ENCODE peak calls at places on chromosomes 16 and 17, in seven cellular contexts. M is H9, I is IMR-90, O is mesenchymal stem cell, V is neuronal stem cell, R is H1, G is trophoblast cell. X is an unnamed sample.
A peak's percentile ranks its signal among the peaks of the same experiment; 100 is the strongest.

GRCh38 chr16:78697426-78697825 is 598.0 kb downstream of the WWOX start:
- DNase-seq in M (no peak), I (no peak), O (no peak), V (no peak), R (no peak), G (no peak), X (no peak)

GRCh38 chr16:19274178-19274797 is 11.2 kb upstream of the CLEC19A start:
- DNase-seq in M (no peak), I (no peak), O (no peak), V (no peak), R (no peak), G (no peak), X (no peak)

GRCh38 chr17:3667366-3668278 is 756 bp downstream of the TAX1BP3 start:
- DNase-seq in M (peak; percentile 80), I (peak; percentile 91), O (peak; percentile 96), V (no peak), R (peak; percentile 79), G (peak; percentile 90), X (peak; percentile 92)

GRCh38 chr17:18990331-18990730 is 14.2 kb downstream of the FAM83G start:
- DNase-seq in M (no peak), I (no peak), O (no peak), V (no peak), R (no peak), G (no peak), X (no peak)

GRCh38 chr16:53571763-53572162 is 68.8 kb upstream of the AKTIP start:
- DNase-seq in M (no peak), I (no peak), O (no peak), V (no peak), R (no peak), G (no peak), X (no peak)

GRCh38 chr17:21284319-21285163 is at the start of gene MAP2K3:
- DNase-seq in M (peak; percentile 100), I (peak; percentile 99), O (peak; percentile 99), V (peak; percentile 99), R (peak; percentile 98), G (peak; percentile 100), X (peak; percentile 99)

GRCh38 chr16:11254913-11255736 is 879 bp downstream of the SOCS1 start:
- DNase-seq in M (no peak), I (peak; percentile 34), O (peak; percentile 65), V (peak; percentile 42), R (no peak), G (peak; percentile 42), X (no peak)

GRCh38 chr16:57899771-57900661 is 70.9 kb downstream of the CNGB1 start:
- DNase-seq in M (peak; percentile 73), I (peak; percentile 62), O (peak; percentile 64), V (peak; percentile 67), R (peak; percentile 89), G (peak; percentile 53), X (peak; percentile 70)

GRCh38 chr17:969767-970387 is 9.7 kb downstream of the NXN start:
- DNase-seq in M (no peak), I (no peak), O (peak; percentile 82), V (no peak), R (no peak), G (no peak), X (no peak)

GRCh38 chr17:82287013-82287848 is 13.7 kb upstream of the CSNK1D start:
- DNase-seq in M (no peak), I (no peak), O (no peak), V (no peak), R (no peak), G (no peak), X (no peak)

GRCh38 chr16:85359147-85359822 is 247.0 kb upstream of the CIBAR2 start:
- DNase-seq in M (no peak), I (peak; percentile 34), O (peak; percentile 79), V (no peak), R (no peak), G (no peak), X (no peak)

DNA sequence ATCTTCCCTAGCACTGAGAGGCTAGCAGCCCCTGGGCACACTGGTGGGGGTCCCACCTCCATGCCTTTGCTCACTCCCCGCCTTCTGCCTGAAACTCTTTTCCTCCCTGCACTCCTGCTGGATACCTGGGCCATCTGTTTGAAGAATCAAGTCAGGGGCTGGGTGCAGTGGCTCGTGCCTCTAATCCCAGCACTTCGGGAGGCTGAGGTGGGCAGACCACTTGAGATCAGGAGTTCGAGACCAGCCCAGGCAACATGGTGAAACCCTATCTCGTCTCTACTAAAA is 15.7 kb downstream of the FOXJ1 start:
- DNase-seq in M (no peak), I (no peak), O (no peak), V (no peak), R (no peak), G (no peak), X (no peak)
- H2BK5ac ChIP-seq in M (no peak overlapping the region), I (no peak overlapping the region), O (no peak overlapping the region), V (no peak overlapping the region), R (no peak overlapping the region), G (no peak overlapping the region), X (no peak overlapping the region)

DNA sequence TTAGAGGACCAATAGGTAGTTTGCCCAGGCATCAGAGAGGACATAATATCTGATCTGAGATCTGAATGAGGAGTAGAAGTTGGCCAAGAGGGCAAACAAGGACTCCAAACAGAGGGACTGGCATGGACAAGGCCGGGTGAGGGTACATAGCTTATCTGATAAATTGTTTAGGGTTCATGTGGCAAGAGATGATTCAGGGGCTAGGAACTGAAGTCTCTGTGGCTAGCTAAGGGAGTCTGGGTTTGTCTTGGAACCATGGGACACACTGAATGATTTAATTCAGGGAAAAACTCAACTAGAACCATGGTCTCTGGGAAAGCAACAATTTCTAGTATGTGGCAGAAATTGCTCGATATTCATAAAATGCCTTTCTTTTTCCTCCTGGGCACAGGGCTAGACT is 4.1 kb upstream of the AQP8 start:
- DNase-seq in M (no peak), I (no peak), O (no peak), V (no peak), R (no peak), G (no peak), X (no peak)
- H2AK5ac ChIP-seq in M (no peak overlapping the region), I (peak overlapping the region; percentile 28), O (no peak overlapping the region), V (no peak overlapping the region), R (no peak overlapping the region), G (no peak overlapping the region), X (no peak overlapping the region)

GRCh38 chr17:68196394-68197090 is 51.3 kb upstream of the AMZ2 start:
- DNase-seq in M (peak; percentile 45), I (no peak), O (no peak), V (no peak), R (no peak), G (no peak), X (peak; percentile 14)
- H3K9ac ChIP-seq in M (no peak overlapping the region), I (no peak overlapping the region), O (no peak overlapping the region), V (peak overlapping the region; percentile 60), R (no peak overlapping the region), G (no peak overlapping the region), X (peak overlapping the region; percentile 54)

DNA sequence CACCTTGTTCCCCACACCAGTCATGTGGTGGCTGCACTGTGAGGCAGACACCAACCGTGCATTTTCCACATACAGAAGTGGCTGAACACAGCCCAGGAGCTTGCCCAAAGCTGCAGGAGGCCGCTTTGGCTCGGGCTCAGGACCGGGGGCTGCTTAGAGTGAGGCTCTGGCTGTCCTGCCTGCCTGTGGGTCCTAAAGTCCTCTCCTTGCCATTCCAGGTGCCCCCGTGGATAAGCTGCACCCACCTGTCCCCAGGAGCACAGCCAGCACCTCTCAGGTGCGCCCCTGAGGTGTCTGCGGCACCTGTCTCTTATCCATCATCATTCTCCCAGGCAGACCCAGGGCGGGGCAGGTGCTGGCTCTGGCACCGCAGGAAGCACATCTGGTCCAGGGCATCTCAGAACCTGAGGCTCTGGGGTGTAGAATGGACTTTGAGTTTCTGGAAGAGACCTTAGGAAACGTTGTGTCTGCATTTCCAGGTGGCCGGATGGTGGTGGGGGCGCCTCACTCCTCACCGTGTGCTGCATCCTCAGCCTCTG is 180.5 kb upstream of the ZNF469 start:
- DNase-seq in M (no peak), I (no peak), O (no peak), V (no peak), R (peak; percentile 33), G (no peak), X (no peak)
- H2BK5ac ChIP-seq in M (no peak overlapping the region), I (no peak overlapping the region), O (no peak overlapping the region), V (no peak overlapping the region), R (no peak overlapping the region), G (no peak overlapping the region), X (no peak overlapping the region)

GRCh38 chr16:50979806-50980620 is 171.1 kb downstream of the SALL1 start:
- DNase-seq in M (no peak), I (no peak), O (no peak), V (no peak), R (no peak), G (no peak), X (no peak)
- H2AK5ac ChIP-seq in M (no peak overlapping the region), I (no peak overlapping the region), O (no peak overlapping the region), V (no peak overlapping the region), R (no peak overlapping the region), G (no peak overlapping the region), X (no peak overlapping the region)

DNA sequence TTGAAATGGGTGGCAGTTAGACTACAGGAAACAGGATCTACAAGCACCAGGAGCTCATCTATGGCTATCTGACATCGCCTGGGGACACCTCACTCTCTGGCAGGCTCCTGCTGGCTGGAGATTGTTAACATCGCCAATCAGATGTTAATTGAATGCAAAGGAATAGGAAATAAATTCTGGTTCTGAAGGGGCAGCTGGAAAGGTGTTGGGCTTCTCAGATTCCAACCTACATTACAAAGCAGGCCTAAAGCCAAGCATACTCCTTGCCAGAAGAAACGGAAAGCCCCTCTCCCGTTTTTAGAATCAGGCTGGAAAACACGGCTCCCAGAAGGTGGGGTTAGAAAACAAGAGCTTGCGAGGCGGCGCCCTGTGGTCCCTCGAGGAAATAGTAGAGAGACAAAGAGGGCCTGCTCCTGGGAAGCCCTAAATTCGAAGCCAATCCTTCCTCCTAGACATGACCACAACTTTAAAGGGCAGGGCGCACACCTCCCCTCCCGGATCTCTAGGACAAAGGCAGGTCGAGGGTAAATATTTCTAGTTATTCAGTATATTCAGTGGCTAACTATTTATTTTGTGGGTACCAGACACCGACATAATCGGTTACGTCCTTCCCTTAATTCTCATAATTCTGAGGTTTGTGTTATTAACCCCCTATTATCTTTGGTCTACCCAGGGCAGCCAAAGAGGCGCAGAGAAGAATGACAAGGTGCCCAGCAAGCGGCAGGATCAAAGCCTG is 763 bp upstream of the TOM1L1 start:
- DNase-seq in M (peak; percentile 81), I (peak; percentile 4), O (no peak), V (no peak), R (peak; percentile 58), G (no peak), X (peak; percentile 89)
- H3K9ac ChIP-seq in M (no peak overlapping the region), I (no peak overlapping the region), O (no peak overlapping the region), V (no peak overlapping the region), R (peak overlapping the region; percentile 81), G (no peak overlapping the region), X (peak overlapping the region; percentile 85)

GRCh38 chr16:63749256-63749655 is 1372.6 kb downstream of the CDH11 start:
- DNase-seq in M (no peak), I (no peak), O (peak; percentile 7), V (no peak), R (no peak), G (no peak), X (no peak)

GRCh38 chr16:63742150-63742549 is 1379.7 kb downstream of the CDH11 start:
- DNase-seq in M (no peak), I (no peak), O (no peak), V (no peak), R (no peak), G (no peak), X (no peak)

GRCh38 chr16:63744077-63744874 is 1377.6 kb downstream of the CDH11 start:
- DNase-seq in M (no peak), I (no peak), O (no peak), V (no peak), R (no peak), G (no peak), X (no peak)

DNA sequence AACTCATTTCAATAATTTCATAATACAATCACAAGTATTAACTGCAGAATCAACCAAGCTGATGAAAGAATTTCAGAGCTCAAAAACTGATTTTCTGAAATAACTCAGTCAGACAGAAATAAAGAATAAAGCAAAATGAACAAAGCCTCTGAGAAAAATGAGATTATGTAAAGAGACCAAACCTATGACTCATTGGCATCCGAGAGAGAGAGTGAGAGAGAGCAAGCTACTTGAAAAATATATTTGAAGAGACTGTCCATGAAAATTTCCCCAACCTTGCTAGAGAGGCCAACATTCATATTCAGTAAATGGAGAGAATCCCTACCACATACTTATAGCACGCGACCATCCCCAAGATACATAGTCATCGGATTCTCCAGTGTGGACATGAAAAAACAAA is 1376.4 kb downstream of the CDH11 start:
- DNase-seq in M (no peak), I (no peak), O (no peak), V (no peak), R (no peak), G (no peak), X (no peak)
- H2BK5ac ChIP-seq in M (no peak overlapping the region), I (no peak overlapping the region), O (no peak overlapping the region), V (no peak overlapping the region), R (no peak overlapping the region), G (no peak overlapping the region), X (no peak overlapping the region)